ENCODE peak calls at places on chromosome 20, in six cellular contexts. F is stomach; U is CD8-positive, alpha-beta T cell; J is endodermal cell; K is A549; N is heart right ventricle. G is an unnamed sample.

GRCh38 chr20:23456873-23457272 is 4.2 kb upstream of the CST11 start:
- DNase-seq in U (no peak), J (no peak), K (no peak), F (no peak), N (no peak), G (no peak)

GRCh38 chr20:44601801-44602204 is 19.4 kb downstream of the PKIG start:
- DNase-seq in J (no peak), N (peak; percentile 71), U (no peak), F (no peak), K (no peak), G (no peak)

GRCh38 chr20:32152421-32153155 is 43.1 kb downstream of the TM9SF4 start:
- DNase-seq in N (no peak), J (peak; percentile 58), F (no peak), U (no peak), K (no peak), G (no peak)

GRCh38 chr20:19493794-19494495 is 264.1 kb upstream of the RIN2 start:
- DNase-seq in F (no peak), K (no peak), N (no peak), U (no peak), J (no peak), G (no peak)

GRCh38 chr20:61601853-61602252 is 349.8 kb downstream of the CDH4 start:
- DNase-seq in F (no peak), K (no peak), U (no peak), J (no peak), N (no peak), G (no peak)

GRCh38 chr20:50395258-50395729 is 114.9 kb upstream of the PTPN1 start:
- DNase-seq in U (no peak), F (peak; percentile 89), N (peak; percentile 79), J (no peak), K (no peak), G (no peak)

GRCh38 chr20:24662286-24662685 is 192.9 kb downstream of the SYNDIG1 start:
- DNase-seq in K (no peak), J (no peak), U (no peak), F (no peak), N (no peak), G (no peak)

GRCh38 chr20:62631336-62632317 is 10.7 kb upstream of the SLCO4A1 start:
- DNase-seq in J (no peak), U (no peak), F (no peak), N (no peak), K (no peak), G (no peak)

GRCh38 chr20:48727226-48727625 is 100.6 kb downstream of the PREX1 start:
- DNase-seq in U (no peak), J (no peak), K (no peak), N (no peak), F (no peak), G (no peak)

GRCh38 chr20:57435498-57436222 is 44.5 kb downstream of the RBM38 start:
- DNase-seq in K (peak; percentile 30), N (peak; percentile 62), J (peak; percentile 72), F (peak; percentile 82), U (peak; percentile 8), G (no peak)

GRCh38 chr20:13397300-13397724 is 176.2 kb downstream of the ISM1 start:
- DNase-seq in F (no peak), J (no peak), K (no peak), U (no peak), N (no peak), G (no peak)

GRCh38 chr20:45898285-45898684 is 7.2 kb downstream of the CTSA start:
- DNase-seq in N (no peak), F (no peak), U (no peak), K (no peak), J (no peak), G (no peak)

GRCh38 chr20:47741669-47742345 is 43.5 kb downstream of the SULF2 start:
- DNase-seq in F (no peak), U (no peak), K (no peak), N (no peak), J (no peak), G (no peak)

GRCh38 chr20:42873259-42873658 is 316.4 kb downstream of the PTPRT start:
- DNase-seq in N (no peak), J (no peak), F (no peak), K (no peak), U (no peak), G (no peak)

GRCh38 chr20:50240092-50240491 is 49.5 kb downstream of the CEBPB start:
- DNase-seq in J (no peak), K (no peak), N (no peak), U (no peak), F (no peak), G (no peak)

GRCh38 chr20:24350923-24351368 is 118.5 kb upstream of the SYNDIG1 start:
- DNase-seq in F (no peak), K (no peak), J (no peak), N (no peak), U (no peak), G (no peak)

GRCh38 chr20:49534314-49534713 is 33.6 kb downstream of the PTGIS start:
- DNase-seq in U (peak; percentile 39), K (peak; percentile 57), N (no peak), F (peak; percentile 55), J (peak; percentile 91), G (peak; percentile 67)

GRCh38 chr20:43570496-43570895 is 11.7 kb downstream of the SGK2 start:
- DNase-seq in N (no peak), F (no peak), K (no peak), J (no peak), U (no peak), G (no peak)

GRCh38 chr20:2871111-2871465 is 2.2 kb upstream of the PTPRA start:
- DNase-seq in J (no peak), F (no peak), K (no peak), N (no peak), U (no peak), G (no peak)

GRCh38 chr20:868279-868678 is 34.8 kb downstream of the FAM110A start:
- DNase-seq in J (no peak), U (no peak), N (no peak), F (no peak), K (no peak), G (no peak)

GRCh38 chr20:20733943-20734342 is 21.5 kb upstream of the RALGAPA2 start:
- DNase-seq in N (no peak), U (no peak), J (no peak), K (no peak), F (no peak), G (no peak)

GRCh38 chr20:2042400-2042799 is 48.5 kb upstream of the PDYN start:
- DNase-seq in N (no peak), J (no peak), K (no peak), U (no peak), F (no peak), G (no peak)

GRCh38 chr20:4773736-4774135 is 52.0 kb downstream of the PRND start:
- DNase-seq in N (no peak), J (no peak), F (no peak), U (no peak), K (no peak), G (no peak)

GRCh38 chr20:33693274-33693673 is 7.1 kb upstream of the E2F1 start:
- DNase-seq in K (no peak), U (no peak), F (no peak), J (no peak), N (no peak), G (no peak)

GRCh38 chr20:18588554-18589043 is 745 bp downstream of the DTD1 start:
- DNase-seq in N (no peak), U (no peak), K (no peak), F (no peak), J (peak; percentile 65), G (no peak)

GRCh38 chr20:2283706-2284423 is 11.9 kb upstream of the TGM3 start:
- DNase-seq in J (peak; percentile 72), K (peak; percentile 42), U (no peak), F (no peak), N (no peak), G (no peak)

DNA sequence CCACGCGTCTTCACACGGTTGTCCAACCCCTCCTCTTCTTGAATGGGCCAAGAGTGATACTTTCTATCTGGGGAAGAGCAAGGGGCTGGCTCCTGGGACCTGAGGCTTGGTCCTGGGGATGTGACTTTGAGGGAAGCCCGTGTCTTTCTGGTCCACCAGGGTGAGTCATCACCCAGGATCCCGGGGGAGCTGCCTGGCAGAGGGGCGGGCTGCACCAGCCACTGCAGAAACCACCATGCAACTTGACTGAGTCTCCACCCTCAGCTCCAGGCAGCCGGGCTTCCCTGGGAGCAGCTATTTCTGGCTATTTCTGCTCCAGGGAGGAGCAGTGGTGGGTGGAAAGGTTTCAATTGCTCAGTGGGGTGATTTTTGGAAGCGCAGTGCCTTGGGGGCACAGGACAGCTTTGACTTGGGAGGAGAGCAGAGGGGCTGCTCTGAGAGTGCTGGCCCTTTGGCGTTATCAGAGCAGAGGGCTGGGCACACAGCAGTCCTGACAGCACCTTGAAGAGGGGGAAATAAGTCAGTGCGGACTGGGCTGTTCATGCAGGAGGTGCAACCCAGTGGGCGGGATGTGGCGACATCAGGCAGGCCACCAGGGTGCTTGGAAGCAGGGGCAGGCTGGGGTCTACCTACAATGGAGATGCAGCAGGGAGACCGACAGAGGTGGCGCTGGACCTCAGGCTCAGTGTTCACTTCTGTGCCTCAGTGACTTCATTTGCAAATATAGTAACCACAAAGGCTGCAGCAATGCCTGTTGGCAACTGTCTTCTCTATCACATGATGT is 45.1 kb upstream of the FAM83D start:
- DNase-seq in N (no peak), F (no peak), J (no peak), U (no peak), K (no peak), G (no peak)
- H3K4me1 ChIP-seq in N (peaks cover 24% of the 10 kb centered on the region), F (peaks cover 10% of the 10 kb centered on the region), J (no peaks in the 10 kb centered on the region), U (peaks cover 29% of the 10 kb centered on the region), K (peaks cover 10% of the 10 kb centered on the region), G (no peaks in the 10 kb centered on the region)

GRCh38 chr20:55140631-55141030 is 665.2 kb downstream of the DOK5 start:
- DNase-seq in J (no peak), N (no peak), U (no peak), F (no peak), K (no peak), G (no peak)
- H3K4me1 ChIP-seq in J (no peaks in the 10 kb centered on the region), N (no peaks in the 10 kb centered on the region), U (no peaks in the 10 kb centered on the region), F (no peaks in the 10 kb centered on the region), K (no peaks in the 10 kb centered on the region), G (no peaks in the 10 kb centered on the region)

DNA sequence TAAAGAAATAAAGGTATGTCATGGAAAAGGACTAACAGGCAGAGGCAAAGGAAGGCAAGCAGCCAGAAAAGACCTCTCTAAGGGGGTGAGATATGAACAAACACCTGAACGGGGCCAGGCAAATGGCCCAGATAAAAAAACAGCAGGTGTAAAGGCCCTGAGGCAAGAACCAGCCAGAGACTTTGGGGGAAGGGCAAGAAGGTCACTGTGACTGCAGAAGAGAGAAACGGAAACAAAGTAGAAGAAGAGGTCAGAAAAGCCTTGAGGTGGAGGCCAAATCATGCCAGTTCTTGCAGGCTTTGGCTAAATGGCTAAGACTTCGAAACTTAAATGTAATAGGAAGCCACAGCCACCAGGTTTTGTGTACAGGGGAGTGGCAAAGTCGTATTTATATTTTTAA is 30.8 kb downstream of the KIF16B start:
- DNase-seq in F (no peak), J (no peak), U (no peak), K (no peak), N (no peak), G (no peak)
- H3K4me1 ChIP-seq in F (no peaks in the 10 kb centered on the region), J (no peaks in the 10 kb centered on the region), U (no peaks in the 10 kb centered on the region), K (peaks cover 6% of the 10 kb centered on the region), N (peaks cover 4% of the 10 kb centered on the region), G (no peaks in the 10 kb centered on the region)

GRCh38 chr20:15547109-15547508 is 1026.1 kb downstream of the KIF16B start:
- DNase-seq in N (no peak), K (no peak), J (no peak), F (no peak), U (no peak), G (no peak)

GRCh38 chr20:15544727-15545126 is 1028.5 kb downstream of the KIF16B start:
- DNase-seq in U (no peak), N (no peak), J (no peak), F (no peak), K (no peak), G (no peak)

GRCh38 chr20:15546624-15547023 is 1026.6 kb downstream of the KIF16B start:
- DNase-seq in F (no peak), J (no peak), K (no peak), N (no peak), U (no peak), G (no peak)

GRCh38 chr20:15542655-15543054 is 1030.6 kb downstream of the KIF16B start:
- DNase-seq in J (no peak), K (no peak), N (no peak), U (no peak), F (no peak), G (no peak)
- H3K4me1 ChIP-seq in J (no peaks in the 10 kb centered on the region), K (no peaks in the 10 kb centered on the region), N (no peaks in the 10 kb centered on the region), U (no peaks in the 10 kb centered on the region), F (no peaks in the 10 kb centered on the region), G (no peaks in the 10 kb centered on the region)

G was measured in neuronal stem cell.